ENCODE peak calls at places on chromosomes 5 and 9, in five cellular contexts. K, I, X, B and S are unnamed samples.

GRCh38 chr9:91047993-91048607 is 246.5 kb downstream of the SYK start:
- DNase-seq in K (peak), I (no peak), X (no peak), B (no peak), S (peak)

GRCh38 chr5:72557576-72558336 is 50.5 kb upstream of the ZNF366 start:
- DNase-seq in K (no peak), I (no peak), X (no peak), B (no peak), S (no peak)

GRCh38 chr9:3948826-3949578 is 350.9 kb downstream of the GLIS3 start:
- DNase-seq in K (peak), I (no peak), X (peak), B (no peak), S (peak)

GRCh38 chr5:57441557-57441956 is 41.1 kb downstream of the ACTBL2 start:
- DNase-seq in K (peak), I (no peak), X (no peak), B (no peak), S (peak)

GRCh38 chr5:1270426-1270825 is 24.4 kb downstream of the TERT start:
- DNase-seq in K (no peak), I (no peak), X (no peak), B (no peak), S (no peak)

GRCh38 chr9:125440411-125440810 is 178.8 kb downstream of the GAPVD1 start:
- DNase-seq in K (no peak), I (no peak), X (no peak), B (no peak), S (no peak)

GRCh38 chr5:121292664-121293063 is 559.0 kb upstream of the FTMT start:
- DNase-seq in K (no peak), I (no peak), X (no peak), B (no peak), S (no peak)

GRCh38 chr9:82488702-82489578 is 500.4 kb downstream of the SPATA31D1 start:
- DNase-seq in K (no peak), I (no peak), X (peak), B (no peak), S (peak)

GRCh38 chr5:99191181-99191775 is 262.5 kb upstream of the CHD1 start:
- DNase-seq in K (no peak), I (no peak), X (no peak), B (no peak), S (no peak)

GRCh38 chr5:121350493-121350892 is 501.2 kb upstream of the FTMT start:
- DNase-seq in K (no peak), I (no peak), X (no peak), B (no peak), S (no peak)

GRCh38 chr9:121720311-121720991 is 69.0 kb downstream of the DAB2IP start:
- DNase-seq in K (no peak), I (no peak), X (no peak), B (no peak), S (no peak)

GRCh38 chr5:132667761-132668705 is 5.8 kb upstream of the IL4 start:
- DNase-seq in K (no peak), I (no peak), X (peak), B (peak), S (no peak)

GRCh38 chr5:128574041-128574440 is 36.0 kb upstream of the FBN2 start:
- DNase-seq in K (peak), I (no peak), X (peak), B (no peak), S (peak)

GRCh38 chr9:107147134-107147533 is 135.9 kb upstream of the RAD23B start:
- DNase-seq in K (no peak), I (no peak), X (no peak), B (no peak), S (no peak)

GRCh38 chr5:102545175-102545574 is 46.4 kb upstream of the SLCO6A1 start:
- DNase-seq in K (peak), I (no peak), X (peak), B (peak), S (no peak)

GRCh38 chr9:124203818-124204217 is 53.9 kb upstream of the NEK6 start:
- DNase-seq in K (no peak), I (no peak), X (no peak), B (no peak), S (no peak)

GRCh38 chr9:36788534-36788933 is 215.8 kb downstream of the MELK start:
- DNase-seq in K (peak), I (no peak), X (peak), B (peak), S (no peak)

GRCh38 chr5:80408475-80408875 is 611 bp downstream of the ZFYVE16 start:
- DNase-seq in K (peak), I (no peak), X (peak), B (peak), S (peak)

GRCh38 chr9:4333787-4334186 is 33.9 kb upstream of the GLIS3 start:
- DNase-seq in K (no peak), I (no peak), X (peak), B (no peak), S (no peak)

GRCh38 chr5:131810510-131811249 is 13.9 kb upstream of the FNIP1 start:
- DNase-seq in K (peak), I (no peak), X (peak), B (no peak), S (peak)

GRCh38 chr9:6215562-6215961 is at the start of gene IL33:
- DNase-seq in K (no peak), I (no peak), X (no peak), B (no peak), S (no peak)

GRCh38 chr9:87290241-87290700 is 207.4 kb upstream of the DAPK1 start:
- DNase-seq in K (no peak), I (no peak), X (no peak), B (no peak), S (peak)

DNA sequence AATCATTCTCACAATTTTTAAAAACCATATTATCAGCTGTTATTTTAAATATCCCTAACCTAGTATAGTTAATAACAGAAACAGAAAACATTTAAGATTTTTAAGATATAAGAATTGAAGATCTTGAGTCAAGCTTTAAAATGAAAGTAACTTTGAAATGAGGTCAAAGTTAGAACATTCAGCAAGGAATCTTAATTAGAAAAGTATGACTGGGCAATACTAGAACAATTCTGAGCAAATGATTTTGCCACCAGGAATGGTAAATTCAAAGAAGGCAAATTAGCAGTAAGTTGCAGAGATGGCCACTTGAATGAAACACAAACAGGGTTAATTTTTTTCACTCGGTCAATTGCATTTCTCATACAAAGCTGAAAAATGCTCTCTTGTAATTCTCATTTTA is 117.9 kb downstream of the NXNL2 start:
- DNase-seq in K (peak), I (no peak), X (no peak), B (no peak), S (no peak)
- H2AK5ac ChIP-seq in K (no peak), I (no peak), X (no peak), B (no peak), S (no peak)

GRCh38 chr9:137234758-137235423 is 4.2 kb downstream of the SLC34A3 start:
- DNase-seq in K (no peak), I (no peak), X (no peak), B (no peak), S (no peak)
- H2AK5ac ChIP-seq in K (no peak), I (peak), X (no peak), B (no peak), S (no peak)

GRCh38 chr5:178995341-178995690 is 196 bp upstream of the GRM6 start:
- DNase-seq in K (no peak), I (no peak), X (no peak), B (no peak), S (no peak)
- H2AK5ac ChIP-seq in K (no peak), I (no peak), X (no peak), B (no peak), S (no peak)

GRCh38 chr9:79571309-79572031 is at the start of gene TLE4:
- DNase-seq in K (peak), I (peak), X (peak), B (peak), S (peak)

GRCh38 chr9:79572891-79573696 is 1.3 kb downstream of the TLE4 start:
- DNase-seq in K (peak), I (no peak), X (peak), B (peak), S (no peak)

GRCh38 chr9:79570449-79571308 is 1.1 kb upstream of the TLE4 start:
- DNase-seq in K (peak), I (peak), X (peak), B (peak), S (peak)

GRCh38 chr9:79573697-79573976 is 1.9 kb downstream of the TLE4 start:
- DNase-seq in K (no peak), I (no peak), X (no peak), B (no peak), S (no peak)

GRCh38 chr9:79572032-79572890 is 496 bp downstream of the TLE4 start:
- DNase-seq in K (peak), I (peak), X (peak), B (peak), S (peak)
- H2AK5ac ChIP-seq in K (no peak), I (peak), X (no peak), B (no peak), S (no peak)